ENCODE peak calls at places on chromosomes 4 and X, in nine cellular contexts. One of them, this sample, is unnamed. For H3K4me1 and H3K9me3, the result is how much of the 10 kb centered on the place peaks cover.

GRCh38 chr4:164012396-164013027 is 518.0 kb downstream of the TMA16 start:
- DNase-seq in IMR-90: no peak
- DNase-seq in transverse colon: no peak
- DNase-seq in Panc1: no peak
- DNase-seq in thoracic aorta: no peak
- DNase-seq in heart right ventricle: no peak
- DNase-seq in Caco-2: peak
- DNase-seq in H9: peak
- DNase-seq in SK-N-SH: peak
- DNase-seq in this sample: no peak

GRCh38 chrX:111387470-111387869 is 24.5 kb downstream of the DCX start:
- DNase-seq in IMR-90: no peak
- DNase-seq in H9: no peak
- DNase-seq in transverse colon: no peak
- DNase-seq in Panc1: no peak
- DNase-seq in SK-N-SH: no peak
- DNase-seq in thoracic aorta: no peak
- DNase-seq in Caco-2: no peak
- DNase-seq in heart right ventricle: no peak
- DNase-seq in this sample: no peak

GRCh38 chr4:37645736-37646135 is 40.4 kb downstream of the RELL1 start:
- DNase-seq in Caco-2: no peak
- DNase-seq in H9: no peak
- DNase-seq in Panc1: no peak
- DNase-seq in heart right ventricle: no peak
- DNase-seq in thoracic aorta: no peak
- DNase-seq in SK-N-SH: no peak
- DNase-seq in IMR-90: no peak
- DNase-seq in transverse colon: no peak
- DNase-seq in this sample: no peak

GRCh38 chr4:53313510-53313909 is 52.4 kb downstream of the SCFD2 start:
- DNase-seq in transverse colon: no peak
- DNase-seq in Panc1: no peak
- DNase-seq in H9: peak
- DNase-seq in thoracic aorta: no peak
- DNase-seq in IMR-90: peak
- DNase-seq in Caco-2: peak
- DNase-seq in heart right ventricle: no peak
- DNase-seq in SK-N-SH: peak
- DNase-seq in this sample: peak

GRCh38 chr4:36054750-36055467 is 189.4 kb downstream of the ARAP2 start:
- DNase-seq in thoracic aorta: no peak
- DNase-seq in IMR-90: no peak
- DNase-seq in H9: no peak
- DNase-seq in Panc1: no peak
- DNase-seq in transverse colon: no peak
- DNase-seq in SK-N-SH: no peak
- DNase-seq in heart right ventricle: no peak
- DNase-seq in Caco-2: no peak
- DNase-seq in this sample: no peak

GRCh38 chrX:81377329-81377728 is 175.4 kb downstream of the SH3BGRL start:
- DNase-seq in H9: no peak
- DNase-seq in Caco-2: no peak
- DNase-seq in heart right ventricle: no peak
- DNase-seq in Panc1: peak
- DNase-seq in SK-N-SH: peak
- DNase-seq in thoracic aorta: no peak
- DNase-seq in transverse colon: no peak
- DNase-seq in IMR-90: peak
- DNase-seq in this sample: peak

GRCh38 chrX:22970861-22971260 is 28.9 kb upstream of the DDX53 start:
- DNase-seq in H9: no peak
- DNase-seq in SK-N-SH: no peak
- DNase-seq in Caco-2: no peak
- DNase-seq in heart right ventricle: no peak
- DNase-seq in Panc1: no peak
- DNase-seq in transverse colon: no peak
- DNase-seq in thoracic aorta: no peak
- DNase-seq in IMR-90: no peak
- DNase-seq in this sample: no peak

GRCh38 chr4:15164571-15164970 is 162.3 kb downstream of the CPEB2 start:
- DNase-seq in Caco-2: no peak
- DNase-seq in thoracic aorta: no peak
- DNase-seq in transverse colon: no peak
- DNase-seq in heart right ventricle: no peak
- DNase-seq in SK-N-SH: no peak
- DNase-seq in Panc1: no peak
- DNase-seq in IMR-90: peak
- DNase-seq in H9: no peak
- DNase-seq in this sample: no peak

GRCh38 chr4:189420488-189420887 is 520.2 kb upstream of the FRG1 start:
- DNase-seq in Caco-2: no peak
- DNase-seq in IMR-90: no peak
- DNase-seq in transverse colon: no peak
- DNase-seq in Panc1: no peak
- DNase-seq in heart right ventricle: no peak
- DNase-seq in H9: no peak
- DNase-seq in SK-N-SH: no peak
- DNase-seq in thoracic aorta: no peak
- DNase-seq in this sample: no peak

GRCh38 chr4:17865866-17866363 is 55.1 kb downstream of the NCAPG start:
- DNase-seq in H9: no peak
- DNase-seq in heart right ventricle: no peak
- DNase-seq in thoracic aorta: no peak
- DNase-seq in IMR-90: no peak
- DNase-seq in Panc1: no peak
- DNase-seq in transverse colon: no peak
- DNase-seq in SK-N-SH: no peak
- DNase-seq in Caco-2: no peak
- DNase-seq in this sample: no peak

GRCh38 chr4:138308421-138308820 is 66.3 kb upstream of the SLC7A11 start:
- DNase-seq in SK-N-SH: no peak
- DNase-seq in IMR-90: peak
- DNase-seq in H9: no peak
- DNase-seq in Panc1: peak
- DNase-seq in Caco-2: no peak
- DNase-seq in heart right ventricle: no peak
- DNase-seq in transverse colon: no peak
- DNase-seq in thoracic aorta: no peak
- DNase-seq in this sample: no peak

GRCh38 chr4:20192754-20193521 is 58.8 kb upstream of the SLIT2 start:
- DNase-seq in H9: no peak
- DNase-seq in heart right ventricle: no peak
- DNase-seq in Panc1: no peak
- DNase-seq in transverse colon: no peak
- DNase-seq in IMR-90: peak
- DNase-seq in Caco-2: no peak
- DNase-seq in thoracic aorta: no peak
- DNase-seq in SK-N-SH: no peak
- DNase-seq in this sample: peak

GRCh38 chr4:122894802-122895201 is 27.6 kb downstream of the NUDT6 start:
- DNase-seq in thoracic aorta: no peak
- DNase-seq in Panc1: no peak
- DNase-seq in transverse colon: no peak
- DNase-seq in SK-N-SH: peak
- DNase-seq in Caco-2: no peak
- DNase-seq in heart right ventricle: no peak
- DNase-seq in IMR-90: no peak
- DNase-seq in H9: no peak
- DNase-seq in this sample: no peak

GRCh38 chr4:172980178-172980577 is 188.4 kb upstream of the GALNT7 start:
- DNase-seq in heart right ventricle: no peak
- DNase-seq in transverse colon: no peak
- DNase-seq in IMR-90: peak
- DNase-seq in SK-N-SH: no peak
- DNase-seq in Caco-2: no peak
- DNase-seq in Panc1: no peak
- DNase-seq in thoracic aorta: no peak
- DNase-seq in H9: no peak
- DNase-seq in this sample: no peak

GRCh38 chr4:172975651-172976229 is 192.9 kb upstream of the GALNT7 start:
- DNase-seq in Caco-2: no peak
- DNase-seq in thoracic aorta: no peak
- DNase-seq in SK-N-SH: no peak
- DNase-seq in H9: peak
- DNase-seq in heart right ventricle: no peak
- DNase-seq in IMR-90: no peak
- DNase-seq in transverse colon: no peak
- DNase-seq in Panc1: no peak
- DNase-seq in this sample: no peak

GRCh38 chr4:172982151-172982590 is 186.4 kb upstream of the GALNT7 start:
- DNase-seq in SK-N-SH: no peak
- DNase-seq in IMR-90: peak
- DNase-seq in H9: no peak
- DNase-seq in heart right ventricle: no peak
- DNase-seq in Panc1: peak
- DNase-seq in Caco-2: no peak
- DNase-seq in transverse colon: no peak
- DNase-seq in thoracic aorta: peak
- DNase-seq in this sample: no peak

GRCh38 chr4:172979332-172979731 is 189.3 kb upstream of the GALNT7 start:
- DNase-seq in H9: no peak
- DNase-seq in SK-N-SH: no peak
- DNase-seq in thoracic aorta: no peak
- DNase-seq in transverse colon: no peak
- DNase-seq in Caco-2: no peak
- DNase-seq in Panc1: no peak
- DNase-seq in heart right ventricle: no peak
- DNase-seq in IMR-90: no peak
- DNase-seq in this sample: no peak

DNA sequence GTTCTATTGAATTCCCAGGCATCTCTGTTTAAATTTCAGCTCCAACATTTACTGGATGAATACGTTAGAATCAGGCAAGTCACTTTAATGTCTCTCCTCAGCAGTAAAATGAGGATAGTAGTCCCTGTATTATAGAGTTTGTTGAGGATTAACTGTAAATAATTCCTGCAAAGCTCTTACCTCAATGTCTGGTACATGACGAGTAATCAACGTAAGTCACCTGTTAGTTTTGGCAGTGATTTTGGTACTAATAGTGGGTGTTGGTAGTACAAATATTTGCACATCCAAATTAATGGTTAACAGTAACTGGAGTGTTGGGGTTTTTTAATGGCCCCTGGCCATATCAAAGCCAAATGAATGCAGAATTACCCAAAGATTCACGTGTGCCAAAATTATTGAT is 189.8 kb upstream of the GALNT7 start:
- DNase-seq in SK-N-SH: no peak
- DNase-seq in heart right ventricle: no peak
- DNase-seq in transverse colon: no peak
- DNase-seq in thoracic aorta: no peak
- DNase-seq in H9: no peak
- DNase-seq in IMR-90: no peak
- DNase-seq in Caco-2: no peak
- DNase-seq in Panc1: no peak
- DNase-seq in this sample: no peak
- H3K4me1 ChIP-seq in SK-N-SH: under half
- H3K4me1 ChIP-seq in heart right ventricle: under half
- H3K4me1 ChIP-seq in transverse colon: under half
- H3K4me1 ChIP-seq in thoracic aorta: under half
- H3K4me1 ChIP-seq in H9: under half
- H3K4me1 ChIP-seq in IMR-90: under half
- H3K4me1 ChIP-seq in Caco-2: under half
- H3K4me1 ChIP-seq in Panc1: under half
- H3K4me1 ChIP-seq in this sample: under half

DNA sequence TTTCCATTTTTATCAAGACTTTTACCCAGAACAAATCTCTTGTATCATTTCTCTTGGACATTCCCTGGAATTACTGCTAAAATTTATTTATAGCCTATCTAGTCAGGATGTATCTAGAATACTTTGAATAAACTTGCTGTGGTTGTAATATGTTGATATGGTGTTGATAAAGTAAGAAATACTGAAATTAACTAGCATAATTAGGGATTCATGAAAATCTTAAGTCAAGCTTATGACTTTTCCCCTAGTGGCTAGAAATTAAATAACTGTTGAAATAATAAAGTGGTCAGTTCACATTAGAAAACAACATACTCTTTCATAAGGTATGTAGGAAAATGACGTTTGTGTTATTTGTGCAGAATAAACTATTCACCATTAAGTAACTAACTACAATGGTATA is 73.1 kb upstream of the ANKRD50 start:
- DNase-seq in IMR-90: no peak
- DNase-seq in heart right ventricle: no peak
- DNase-seq in thoracic aorta: no peak
- DNase-seq in H9: no peak
- DNase-seq in SK-N-SH: no peak
- DNase-seq in Panc1: no peak
- DNase-seq in Caco-2: no peak
- DNase-seq in transverse colon: no peak
- DNase-seq in this sample: no peak
- H3K9me3 ChIP-seq in IMR-90: under half
- H3K9me3 ChIP-seq in heart right ventricle: under half
- H3K9me3 ChIP-seq in thoracic aorta: under half
- H3K9me3 ChIP-seq in H9: under half
- H3K9me3 ChIP-seq in SK-N-SH: under half
- H3K9me3 ChIP-seq in Panc1: under half
- H3K9me3 ChIP-seq in Caco-2: under half
- H3K9me3 ChIP-seq in transverse colon: under half
- H3K9me3 ChIP-seq in this sample: under half

DNA sequence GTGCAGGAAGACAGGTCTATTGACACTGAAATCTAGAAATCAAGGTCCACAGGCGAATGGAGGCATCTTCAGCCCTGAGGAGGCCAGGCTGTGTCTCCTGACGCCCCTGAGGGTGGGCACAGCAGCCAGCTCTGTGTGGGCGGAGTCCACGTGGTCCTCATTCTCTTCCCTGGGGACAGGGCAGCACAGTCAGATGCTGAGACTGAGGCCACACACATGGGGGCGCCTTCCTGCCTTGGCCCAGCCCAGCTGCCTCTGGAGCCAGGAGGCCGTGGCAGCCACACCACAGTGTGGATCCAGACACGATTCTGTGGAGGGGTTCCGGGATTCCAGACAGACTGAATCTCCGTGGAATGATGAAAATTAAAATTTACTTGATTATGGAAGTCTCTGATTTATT is 20.8 kb downstream of the FGFR3 start:
- DNase-seq in SK-N-SH: no peak
- DNase-seq in Caco-2: no peak
- DNase-seq in thoracic aorta: no peak
- DNase-seq in H9: no peak
- DNase-seq in Panc1: no peak
- DNase-seq in transverse colon: no peak
- DNase-seq in IMR-90: no peak
- DNase-seq in heart right ventricle: no peak
- DNase-seq in this sample: no peak
- TF ChIP-seq CTCF in SK-N-SH: no peak
- TF ChIP-seq CTCF in Caco-2: no peak
- TF ChIP-seq CTCF in thoracic aorta: no peak
- TF ChIP-seq CTCF in H9: peak
- TF ChIP-seq CTCF in Panc1: no peak
- TF ChIP-seq CTCF in transverse colon: no peak
- TF ChIP-seq CTCF in IMR-90: peak
- TF ChIP-seq CTCF in heart right ventricle: no peak
- TF ChIP-seq CTCF in this sample: peak

DNA sequence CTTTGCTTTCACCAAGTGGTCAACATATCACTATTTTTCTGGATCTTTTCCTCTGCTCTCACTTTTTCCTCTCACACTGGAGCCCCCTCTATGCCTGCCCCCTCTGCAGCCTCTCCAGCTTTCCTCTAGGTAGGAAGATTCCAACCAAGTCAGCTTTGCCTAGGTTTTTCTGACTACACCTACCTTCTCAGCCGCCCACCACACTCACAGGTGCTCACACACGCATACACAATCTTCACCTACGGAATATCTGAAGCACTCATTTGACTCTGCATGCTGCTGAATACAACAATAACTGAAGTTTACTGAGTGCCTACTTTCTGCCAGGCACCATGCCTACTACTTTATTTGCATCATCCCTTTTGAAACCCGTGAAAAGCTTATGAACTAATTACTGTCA is 328.0 kb downstream of the PPP3CA start:
- DNase-seq in IMR-90: no peak
- DNase-seq in H9: no peak
- DNase-seq in Panc1: no peak
- DNase-seq in thoracic aorta: no peak
- DNase-seq in transverse colon: no peak
- DNase-seq in SK-N-SH: no peak
- DNase-seq in heart right ventricle: no peak
- DNase-seq in Caco-2: no peak
- DNase-seq in this sample: no peak
- H3K4me1 ChIP-seq in IMR-90: under half
- H3K4me1 ChIP-seq in H9: under half
- H3K4me1 ChIP-seq in Panc1: under half
- H3K4me1 ChIP-seq in thoracic aorta: under half
- H3K4me1 ChIP-seq in transverse colon: under half
- H3K4me1 ChIP-seq in SK-N-SH: under half
- H3K4me1 ChIP-seq in heart right ventricle: under half
- H3K4me1 ChIP-seq in Caco-2: under half
- H3K4me1 ChIP-seq in this sample: under half